ENCODE peak calls at places on chromosome 3, in six cellular contexts. E, D, L, K, C and Z are unnamed samples.

GRCh38 chr3:90099493-90099892 is 992.1 kb downstream of the EPHA3 start:
- DNase-seq in L (no peak), C (no peak), K (no peak), D (no peak), E (no peak), Z (no peak)

GRCh38 chr3:14521611-14522010 is 18.5 kb downstream of the GRIP2 start:
- DNase-seq in D (no peak), E (no peak), K (no peak), L (no peak), C (no peak), Z (no peak)

GRCh38 chr3:138195491-138195890 is 8.4 kb downstream of the ARMC8 start:
- DNase-seq in K (no peak), E (no peak), C (no peak), D (no peak), L (no peak), Z (no peak)

GRCh38 chr3:119240101-119240581 is 537 bp downstream of the B4GALT4 start:
- DNase-seq in C (peak; percentile 25), D (peak; percentile 19), L (peak; percentile 22), E (peak; percentile 40), K (peak; percentile 25), Z (peak; percentile 51)

GRCh38 chr3:179837374-179837773 is 184.5 kb downstream of the USP13 start:
- DNase-seq in E (no peak), C (no peak), K (no peak), D (peak; percentile 27), L (peak; percentile 17), Z (peak; percentile 19)

GRCh38 chr3:31724681-31725080 is 192.0 kb downstream of the STT3B start:
- DNase-seq in C (peak; percentile 10), L (no peak), K (no peak), E (peak; percentile 3), D (peak; percentile 44), Z (peak; percentile 13)

GRCh38 chr3:148077318-148077923 is 620.3 kb upstream of the AGTR1 start:
- DNase-seq in D (peak; percentile 60), C (peak; percentile 33), E (no peak), L (peak; percentile 70), K (no peak), Z (peak; percentile 59)

GRCh38 chr3:170909129-170909903 is 879 bp upstream of the EIF5A2 start:
- DNase-seq in L (peak; percentile 63), D (peak; percentile 95), C (peak; percentile 94), E (peak; percentile 8), K (no peak), Z (no peak)

GRCh38 chr3:120773932-120774331 is 31.4 kb downstream of the GTF2E1 start:
- DNase-seq in E (no peak), L (peak; percentile 63), K (no peak), D (peak; percentile 37), C (peak; percentile 33), Z (no peak)

GRCh38 chr3:137554242-137554641 is 209.9 kb upstream of the SOX14 start:
- DNase-seq in L (no peak), K (no peak), C (no peak), D (no peak), E (no peak), Z (no peak)

GRCh38 chr3:52405601-52406115 is 39.2 kb downstream of the SEMA3G start:
- DNase-seq in D (no peak), C (no peak), K (no peak), L (no peak), E (no peak), Z (no peak)

GRCh38 chr3:169790687-169791429 is 17.7 kb downstream of the MYNN start:
- DNase-seq in L (peak; percentile 18), C (peak; percentile 18), E (no peak), K (no peak), D (peak; percentile 38), Z (no peak)

GRCh38 chr3:178787960-178788359 is 251.7 kb downstream of the KCNMB2 start:
- DNase-seq in L (no peak), K (no peak), D (no peak), C (no peak), E (no peak), Z (no peak)

GRCh38 chr3:113839551-113839950 is 963 bp downstream of the GRAMD1C start:
- DNase-seq in E (no peak), D (no peak), C (no peak), L (no peak), K (no peak), Z (no peak)

GRCh38 chr3:141280086-141280485 is 48.5 kb downstream of the PXYLP1 start:
- DNase-seq in C (peak; percentile 89), K (no peak), E (no peak), D (no peak), L (peak; percentile 72), Z (no peak)

GRCh38 chr3:87333393-87333892 is 57.1 kb upstream of the POU1F1 start:
- DNase-seq in L (peak; percentile 90), E (no peak), D (peak; percentile 95), C (peak; percentile 95), K (no peak), Z (peak; percentile 62)

GRCh38 chr3:59867185-59868002 is 817.6 kb upstream of the CFAP20DC start:
- DNase-seq in L (no peak), E (no peak), C (no peak), D (no peak), K (no peak), Z (no peak)

GRCh38 chr3:139340784-139341183 is 3.0 kb upstream of the MRPS22 start:
- DNase-seq in D (no peak), C (no peak), L (no peak), K (no peak), E (no peak), Z (no peak)

GRCh38 chr3:105958237-105959000 is 89.6 kb upstream of the CBLB start:
- DNase-seq in D (no peak), L (no peak), C (no peak), K (no peak), E (no peak), Z (no peak)

GRCh38 chr3:57815034-57815433 is 58.9 kb downstream of the SLMAP start:
- DNase-seq in C (no peak), L (no peak), E (peak; percentile 34), D (no peak), K (no peak), Z (no peak)

GRCh38 chr3:39166134-39166710 is 12.8 kb upstream of the CSRNP1 start:
- DNase-seq in D (peak; percentile 92), E (no peak), C (peak; percentile 97), K (no peak), L (peak; percentile 81), Z (peak; percentile 91)

GRCh38 chr3:33146791-33147445 is 33.1 kb downstream of the CRTAP start:
- DNase-seq in C (peak; percentile 22), L (peak; percentile 78), E (no peak), K (no peak), D (peak; percentile 51), Z (peak; percentile 59)

GRCh38 chr3:42020681-42021307 is 58.9 kb upstream of the ULK4 start:
- DNase-seq in K (no peak), C (peak; percentile 79), E (no peak), L (peak; percentile 80), D (peak; percentile 90), Z (peak; percentile 88)

GRCh38 chr3:153165211-153165815 is 3.3 kb downstream of the RAP2B start:
- DNase-seq in L (peak; percentile 73), E (peak; percentile 64), C (peak; percentile 17), D (peak; percentile 63), K (no peak), Z (peak; percentile 60)

GRCh38 chr3:102528727-102529126 is 93.9 kb downstream of the ZPLD1 start:
- DNase-seq in D (no peak), E (no peak), K (no peak), L (no peak), C (no peak), Z (no peak)

GRCh38 chr3:195587406-195587805 is 3.7 kb upstream of the APOD start:
- DNase-seq in E (no peak), D (no peak), C (no peak), K (no peak), L (no peak), Z (peak; percentile 64)

GRCh38 chr3:59769132-59769531 is 719.3 kb upstream of the CFAP20DC start:
- DNase-seq in E (no peak), D (no peak), C (no peak), L (no peak), K (no peak), Z (no peak)

GRCh38 chr3:56769125-56769709 is 32.5 kb downstream of the ARHGEF3 start:
- DNase-seq in E (no peak), K (no peak), D (no peak), L (no peak), C (no peak), Z (no peak)

GRCh38 chr3:89059201-89059600 is 48.2 kb upstream of the EPHA3 start:
- DNase-seq in E (no peak), C (peak; percentile 51), K (no peak), L (peak; percentile 82), D (peak; percentile 57), Z (no peak)

GRCh38 chr3:42394579-42395288 is 15.7 kb downstream of the LYZL4 start:
- DNase-seq in L (no peak), D (no peak), E (no peak), K (no peak), C (no peak), Z (no peak)

GRCh38 chr3:35739181-35739809 is 100.0 kb downstream of the ARPP21 start:
- DNase-seq in C (no peak), E (no peak), D (peak; percentile 8), L (no peak), K (no peak), Z (no peak)

GRCh38 chr3:39141211-39141995 is 12.0 kb downstream of the CSRNP1 start:
- DNase-seq in C (peak; percentile 48), E (no peak), L (no peak), K (peak; percentile 66), D (peak; percentile 60), Z (no peak)

GRCh38 chr3:4418156-4418555 is 48.9 kb downstream of the SUMF1 start:
- DNase-seq in D (peak; percentile 25), C (no peak), L (no peak), E (no peak), K (no peak), Z (no peak)

GRCh38 chr3:197847866-197848401 is 56.9 kb downstream of the LRCH3 start:
- DNase-seq in C (peak; percentile 48), L (peak; percentile 12), D (no peak), E (peak; percentile 65), K (no peak), Z (peak; percentile 55)

GRCh38 chr3:195230244-195230643 is 40.7 kb downstream of the XXYLT1 start:
- DNase-seq in K (no peak), C (no peak), E (no peak), L (no peak), D (no peak), Z (no peak)

GRCh38 chr3:115862099-115862498 is 238.8 kb downstream of the GAP43 start:
- DNase-seq in K (no peak), E (no peak), D (no peak), L (no peak), C (no peak), Z (no peak)